ENCODE peak calls at places on chromosomes 6 and 20, in ten cellular contexts. One of them, this sample, is unnamed.

GRCh38 chr20:38905375-38905774 is 20.8 kb upstream of the FAM83D start:
- DNase-seq in WTC11: no peak
- DNase-seq in mesothelial cell of epicardium: no peak
- DNase-seq in omental fat pad: no peak
- DNase-seq in CD4-positive, alpha-beta T cell: no peak
- DNase-seq in GM10248: no peak
- DNase-seq in cardiac fibroblast: no peak
- DNase-seq in type B pancreatic cell: no peak
- DNase-seq in glutamatergic neuron: no peak
- DNase-seq in HFF-Myc: no peak
- DNase-seq in this sample: no peak

GRCh38 chr20:60210779-60211617 is 252.8 kb downstream of the CDH26 start:
- DNase-seq in WTC11: peak; percentile 73
- DNase-seq in mesothelial cell of epicardium: peak; percentile 48
- DNase-seq in omental fat pad: peak; percentile 46
- DNase-seq in CD4-positive, alpha-beta T cell: peak; percentile 38
- DNase-seq in GM10248: peak; percentile 64
- DNase-seq in cardiac fibroblast: peak; percentile 34
- DNase-seq in type B pancreatic cell: peak; percentile 82
- DNase-seq in glutamatergic neuron: peak; percentile 88
- DNase-seq in HFF-Myc: no peak
- DNase-seq in this sample: peak; percentile 43

GRCh38 chr6:19757036-19757435 is 80.1 kb upstream of the ID4 start:
- DNase-seq in WTC11: no peak
- DNase-seq in mesothelial cell of epicardium: no peak
- DNase-seq in omental fat pad: no peak
- DNase-seq in CD4-positive, alpha-beta T cell: no peak
- DNase-seq in GM10248: no peak
- DNase-seq in cardiac fibroblast: peak; percentile 59
- DNase-seq in type B pancreatic cell: no peak
- DNase-seq in glutamatergic neuron: no peak
- DNase-seq in HFF-Myc: no peak
- DNase-seq in this sample: peak; percentile 42

GRCh38 chr6:10417681-10418104 is 2.8 kb upstream of the TFAP2A start:
- DNase-seq in WTC11: peak; percentile 58
- DNase-seq in mesothelial cell of epicardium: no peak
- DNase-seq in omental fat pad: no peak
- DNase-seq in CD4-positive, alpha-beta T cell: no peak
- DNase-seq in GM10248: no peak
- DNase-seq in cardiac fibroblast: no peak
- DNase-seq in type B pancreatic cell: no peak
- DNase-seq in glutamatergic neuron: no peak
- DNase-seq in HFF-Myc: no peak
- DNase-seq in this sample: no peak

GRCh38 chr6:111580826-111581505 is 24.7 kb downstream of the TRAF3IP2 start:
- DNase-seq in WTC11: peak; percentile 34
- DNase-seq in mesothelial cell of epicardium: no peak
- DNase-seq in omental fat pad: no peak
- DNase-seq in CD4-positive, alpha-beta T cell: no peak
- DNase-seq in GM10248: no peak
- DNase-seq in cardiac fibroblast: peak; percentile 51
- DNase-seq in type B pancreatic cell: no peak
- DNase-seq in glutamatergic neuron: no peak
- DNase-seq in HFF-Myc: no peak
- DNase-seq in this sample: no peak

GRCh38 chr6:118680452-118681095 is 29.2 kb upstream of the CEP85L start:
- DNase-seq in WTC11: no peak
- DNase-seq in mesothelial cell of epicardium: no peak
- DNase-seq in omental fat pad: no peak
- DNase-seq in CD4-positive, alpha-beta T cell: no peak
- DNase-seq in GM10248: no peak
- DNase-seq in cardiac fibroblast: no peak
- DNase-seq in type B pancreatic cell: no peak
- DNase-seq in glutamatergic neuron: no peak
- DNase-seq in HFF-Myc: no peak
- DNase-seq in this sample: no peak

GRCh38 chr6:154307696-154308425 is 48.7 kb downstream of the IPCEF1 start:
- DNase-seq in WTC11: no peak
- DNase-seq in mesothelial cell of epicardium: no peak
- DNase-seq in omental fat pad: no peak
- DNase-seq in CD4-positive, alpha-beta T cell: no peak
- DNase-seq in GM10248: no peak
- DNase-seq in cardiac fibroblast: no peak
- DNase-seq in type B pancreatic cell: no peak
- DNase-seq in glutamatergic neuron: no peak
- DNase-seq in HFF-Myc: no peak
- DNase-seq in this sample: no peak

GRCh38 chr6:109139109-109139508 is 43.8 kb downstream of the CEP57L1 start:
- DNase-seq in WTC11: no peak
- DNase-seq in mesothelial cell of epicardium: no peak
- DNase-seq in omental fat pad: no peak
- DNase-seq in CD4-positive, alpha-beta T cell: no peak
- DNase-seq in GM10248: no peak
- DNase-seq in cardiac fibroblast: peak; percentile 45
- DNase-seq in type B pancreatic cell: no peak
- DNase-seq in glutamatergic neuron: no peak
- DNase-seq in HFF-Myc: no peak
- DNase-seq in this sample: peak; percentile 41

GRCh38 chr6:31572041-31572911 is at the start of gene LTA:
- DNase-seq in WTC11: no peak
- DNase-seq in mesothelial cell of epicardium: no peak
- DNase-seq in omental fat pad: no peak
- DNase-seq in CD4-positive, alpha-beta T cell: peak; percentile 70
- DNase-seq in GM10248: peak; percentile 67
- DNase-seq in cardiac fibroblast: no peak
- DNase-seq in type B pancreatic cell: no peak
- DNase-seq in glutamatergic neuron: no peak
- DNase-seq in HFF-Myc: no peak
- DNase-seq in this sample: no peak

GRCh38 chr6:25942561-25943147 is 12.2 kb upstream of the SLC17A2 start:
- DNase-seq in WTC11: no peak
- DNase-seq in mesothelial cell of epicardium: no peak
- DNase-seq in omental fat pad: no peak
- DNase-seq in CD4-positive, alpha-beta T cell: no peak
- DNase-seq in GM10248: peak; percentile 31
- DNase-seq in cardiac fibroblast: peak; percentile 73
- DNase-seq in type B pancreatic cell: no peak
- DNase-seq in glutamatergic neuron: no peak
- DNase-seq in HFF-Myc: peak; percentile 21
- DNase-seq in this sample: peak; percentile 35

GRCh38 chr20:17786221-17786718 is 86.5 kb downstream of the BANF2 start:
- DNase-seq in WTC11: no peak
- DNase-seq in mesothelial cell of epicardium: no peak
- DNase-seq in omental fat pad: no peak
- DNase-seq in CD4-positive, alpha-beta T cell: no peak
- DNase-seq in GM10248: no peak
- DNase-seq in cardiac fibroblast: peak; percentile 38
- DNase-seq in type B pancreatic cell: no peak
- DNase-seq in glutamatergic neuron: no peak
- DNase-seq in HFF-Myc: no peak
- DNase-seq in this sample: peak; percentile 26

GRCh38 chr6:22221211-22221610 is 75.6 kb downstream of the PRL start:
- DNase-seq in WTC11: no peak
- DNase-seq in mesothelial cell of epicardium: no peak
- DNase-seq in omental fat pad: no peak
- DNase-seq in CD4-positive, alpha-beta T cell: no peak
- DNase-seq in GM10248: no peak
- DNase-seq in cardiac fibroblast: no peak
- DNase-seq in type B pancreatic cell: no peak
- DNase-seq in glutamatergic neuron: no peak
- DNase-seq in HFF-Myc: no peak
- DNase-seq in this sample: no peak

GRCh38 chr6:2713473-2714358 is 37.0 kb downstream of the MYLK4 start:
- DNase-seq in WTC11: no peak
- DNase-seq in mesothelial cell of epicardium: no peak
- DNase-seq in omental fat pad: no peak
- DNase-seq in CD4-positive, alpha-beta T cell: no peak
- DNase-seq in GM10248: no peak
- DNase-seq in cardiac fibroblast: peak; percentile 89
- DNase-seq in type B pancreatic cell: no peak
- DNase-seq in glutamatergic neuron: no peak
- DNase-seq in HFF-Myc: peak; percentile 7
- DNase-seq in this sample: no peak

GRCh38 chr6:149457316-149457884 is 27.4 kb downstream of the ZC3H12D start:
- DNase-seq in WTC11: no peak
- DNase-seq in mesothelial cell of epicardium: no peak
- DNase-seq in omental fat pad: no peak
- DNase-seq in CD4-positive, alpha-beta T cell: no peak
- DNase-seq in GM10248: no peak
- DNase-seq in cardiac fibroblast: peak; percentile 42
- DNase-seq in type B pancreatic cell: no peak
- DNase-seq in glutamatergic neuron: no peak
- DNase-seq in HFF-Myc: no peak
- DNase-seq in this sample: no peak

GRCh38 chr6:99933129-99933528 is 60.9 kb downstream of the MCHR2 start:
- DNase-seq in WTC11: no peak
- DNase-seq in mesothelial cell of epicardium: no peak
- DNase-seq in omental fat pad: no peak
- DNase-seq in CD4-positive, alpha-beta T cell: no peak
- DNase-seq in GM10248: no peak
- DNase-seq in cardiac fibroblast: peak; percentile 26
- DNase-seq in type B pancreatic cell: no peak
- DNase-seq in glutamatergic neuron: no peak
- DNase-seq in HFF-Myc: peak; percentile 31
- DNase-seq in this sample: peak; percentile 72

GRCh38 chr6:170575250-170575649 is 9.2 kb downstream of the PDCD2 start:
- DNase-seq in WTC11: no peak
- DNase-seq in mesothelial cell of epicardium: no peak
- DNase-seq in omental fat pad: no peak
- DNase-seq in CD4-positive, alpha-beta T cell: no peak
- DNase-seq in GM10248: no peak
- DNase-seq in cardiac fibroblast: peak; percentile 18
- DNase-seq in type B pancreatic cell: no peak
- DNase-seq in glutamatergic neuron: no peak
- DNase-seq in HFF-Myc: no peak
- DNase-seq in this sample: peak; percentile 15
- TF ChIP-seq CTCF in WTC11: peak; percentile 10
- TF ChIP-seq CTCF in mesothelial cell of epicardium: no peak
- TF ChIP-seq CTCF in omental fat pad: no peak
- TF ChIP-seq CTCF in CD4-positive, alpha-beta T cell: no peak
- TF ChIP-seq CTCF in GM10248: peak; percentile 30
- TF ChIP-seq CTCF in cardiac fibroblast: peak; percentile 20
- TF ChIP-seq CTCF in type B pancreatic cell: peak; percentile 55
- TF ChIP-seq CTCF in glutamatergic neuron: no peak
- TF ChIP-seq CTCF in HFF-Myc: peak; percentile 35
- TF ChIP-seq CTCF in this sample: peak; percentile 67

GRCh38 chr6:142984386-142984785 is 39.4 kb upstream of the HIVEP2 start:
- DNase-seq in WTC11: no peak
- DNase-seq in mesothelial cell of epicardium: no peak
- DNase-seq in omental fat pad: no peak
- DNase-seq in CD4-positive, alpha-beta T cell: no peak
- DNase-seq in GM10248: no peak
- DNase-seq in cardiac fibroblast: no peak
- DNase-seq in type B pancreatic cell: no peak
- DNase-seq in glutamatergic neuron: no peak
- DNase-seq in HFF-Myc: no peak
- DNase-seq in this sample: no peak
- TF ChIP-seq CTCF in WTC11: no peak
- TF ChIP-seq CTCF in mesothelial cell of epicardium: no peak
- TF ChIP-seq CTCF in omental fat pad: no peak
- TF ChIP-seq CTCF in CD4-positive, alpha-beta T cell: no peak
- TF ChIP-seq CTCF in GM10248: no peak
- TF ChIP-seq CTCF in cardiac fibroblast: no peak
- TF ChIP-seq CTCF in type B pancreatic cell: no peak
- TF ChIP-seq CTCF in glutamatergic neuron: no peak
- TF ChIP-seq CTCF in HFF-Myc: no peak
- TF ChIP-seq CTCF in this sample: no peak

DNA sequence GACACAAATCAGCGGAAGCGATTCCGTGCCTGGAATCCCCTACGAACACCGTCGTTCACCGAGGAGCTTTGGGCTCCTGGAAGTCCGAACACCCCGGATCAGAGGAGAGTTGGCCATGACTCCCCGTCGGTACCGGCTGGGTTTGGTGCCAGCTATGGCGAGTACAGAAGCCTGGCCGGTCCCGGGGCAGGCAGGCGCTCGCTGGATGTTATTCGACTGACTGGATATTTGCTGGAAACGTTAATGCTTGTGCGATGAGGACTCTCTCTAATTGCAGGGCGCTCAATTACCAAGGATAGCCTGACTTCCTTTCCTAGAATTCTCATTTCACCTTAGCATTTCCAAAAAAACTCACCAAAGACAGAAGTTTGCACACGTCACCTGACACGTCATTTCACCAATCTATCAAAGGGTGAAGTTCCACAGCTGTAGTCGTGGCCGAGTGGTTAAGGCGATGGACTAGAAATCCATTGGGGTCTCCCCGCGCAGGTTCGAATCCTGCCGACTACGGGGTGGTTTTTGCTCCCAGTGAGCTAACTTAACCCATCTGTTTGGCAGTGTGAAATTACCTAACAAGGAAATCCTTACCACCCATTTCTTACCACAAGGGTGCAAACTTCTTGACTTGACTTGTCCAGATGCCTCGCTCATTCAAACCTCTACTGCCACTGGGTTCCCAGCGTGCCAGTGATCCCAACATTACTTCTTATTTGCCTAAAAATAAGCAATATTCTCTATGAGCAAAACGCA is 22.7 kb upstream of the ZNF184 start:
- DNase-seq in WTC11: peak; percentile 89
- DNase-seq in mesothelial cell of epicardium: no peak
- DNase-seq in omental fat pad: no peak
- DNase-seq in CD4-positive, alpha-beta T cell: no peak
- DNase-seq in GM10248: peak; percentile 51
- DNase-seq in cardiac fibroblast: peak; percentile 80
- DNase-seq in type B pancreatic cell: no peak
- DNase-seq in glutamatergic neuron: peak; percentile 65
- DNase-seq in HFF-Myc: peak; percentile 85
- DNase-seq in this sample: peak; percentile 97
- TF ChIP-seq CTCF in WTC11: no peak
- TF ChIP-seq CTCF in mesothelial cell of epicardium: no peak
- TF ChIP-seq CTCF in omental fat pad: no peak
- TF ChIP-seq CTCF in CD4-positive, alpha-beta T cell: no peak
- TF ChIP-seq CTCF in GM10248: no peak
- TF ChIP-seq CTCF in cardiac fibroblast: peak; percentile 30
- TF ChIP-seq CTCF in type B pancreatic cell: peak; percentile 34
- TF ChIP-seq CTCF in glutamatergic neuron: no peak
- TF ChIP-seq CTCF in HFF-Myc: no peak
- TF ChIP-seq CTCF in this sample: peak; percentile 71

DNA sequence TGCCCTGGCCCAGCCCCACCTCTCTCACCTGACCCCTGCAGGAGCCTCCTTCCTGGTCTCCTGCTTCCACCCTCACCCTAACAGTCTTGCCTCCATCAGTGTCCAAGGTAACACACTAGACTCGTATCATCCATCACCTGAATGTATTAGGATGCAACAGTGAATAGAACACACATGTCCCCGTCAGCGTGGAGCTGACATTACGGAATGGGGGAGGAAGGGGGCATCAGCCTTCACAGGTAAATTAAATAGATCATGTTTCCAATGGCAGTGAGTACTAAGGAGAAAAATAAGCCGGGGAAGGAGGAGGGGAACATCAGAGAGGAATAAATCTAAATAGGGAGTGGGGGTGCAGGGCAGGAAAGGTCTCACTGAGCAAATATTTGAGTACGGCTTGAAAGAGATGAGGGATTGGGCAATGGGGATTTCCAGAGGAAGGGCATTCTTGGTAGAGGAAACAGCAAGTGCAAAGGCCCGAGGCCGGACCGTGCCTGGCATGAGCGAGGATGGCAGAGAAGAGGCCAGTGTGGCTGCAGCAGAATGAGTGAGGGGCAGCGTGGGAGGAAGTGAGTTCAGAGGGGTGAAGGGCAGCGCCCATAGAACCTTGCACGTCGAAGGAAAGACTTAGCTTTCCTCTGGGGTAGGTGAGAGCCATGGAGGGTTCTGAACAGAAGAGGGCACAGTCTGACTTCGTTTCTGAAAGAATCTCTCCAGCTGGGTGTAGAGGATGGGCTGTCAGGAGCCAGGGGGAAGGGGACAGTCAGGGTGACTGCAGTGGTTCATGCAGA is 110.1 kb upstream of the PTPN1 start:
- DNase-seq in WTC11: no peak
- DNase-seq in mesothelial cell of epicardium: no peak
- DNase-seq in omental fat pad: no peak
- DNase-seq in CD4-positive, alpha-beta T cell: no peak
- DNase-seq in GM10248: no peak
- DNase-seq in cardiac fibroblast: no peak
- DNase-seq in type B pancreatic cell: no peak
- DNase-seq in glutamatergic neuron: no peak
- DNase-seq in HFF-Myc: no peak
- DNase-seq in this sample: no peak
- TF ChIP-seq CTCF in WTC11: no peak
- TF ChIP-seq CTCF in mesothelial cell of epicardium: no peak
- TF ChIP-seq CTCF in omental fat pad: no peak
- TF ChIP-seq CTCF in CD4-positive, alpha-beta T cell: no peak
- TF ChIP-seq CTCF in GM10248: no peak
- TF ChIP-seq CTCF in cardiac fibroblast: no peak
- TF ChIP-seq CTCF in type B pancreatic cell: no peak
- TF ChIP-seq CTCF in glutamatergic neuron: no peak
- TF ChIP-seq CTCF in HFF-Myc: no peak
- TF ChIP-seq CTCF in this sample: no peak